ENCODE peak calls at places on chromosomes 1 and 21, in five cellular contexts. V is BJ, N is bronchial epithelial cell, B is HCT116, A is breast epithelium. H is an unnamed sample.

GRCh38 chr1:26538480-26539412 is 9.2 kb downstream of the RPS6KA1 start:
- DNase-seq in V (no peak), N (peak), B (peak), A (no peak), H (peak)

GRCh38 chr21:22476726-22477646 is 1478.8 kb downstream of the NCAM2 start:
- DNase-seq in V (no peak), N (no peak), B (no peak), A (no peak), H (peak)

GRCh38 chr1:62515055-62515454 is 78.2 kb downstream of the USP1 start:
- DNase-seq in V (no peak), N (peak), B (no peak), A (no peak), H (no peak)

GRCh38 chr1:24555591-24556413 is at the start of gene NCMAP:
- DNase-seq in V (no peak), N (no peak), B (peak), A (peak), H (peak)

GRCh38 chr1:83508485-83509151 is 490.3 kb downstream of the TTLL7 start:
- DNase-seq in V (peak), N (peak), B (no peak), A (no peak), H (no peak)

GRCh38 chr1:54464477-54465146 is 58.4 kb upstream of the SSBP3 start:
- DNase-seq in V (no peak), N (no peak), B (no peak), A (no peak), H (peak)

GRCh38 chr1:92882817-92883216 is 51.0 kb downstream of the RPL5 start:
- DNase-seq in V (no peak), N (peak), B (no peak), A (no peak), H (no peak)

GRCh38 chr1:93016171-93016570 is 54.9 kb upstream of the DIPK1A start:
- DNase-seq in V (no peak), N (peak), B (no peak), A (no peak), H (no peak)

GRCh38 chr1:86084998-86085397 is 71.6 kb downstream of the COL24A1 start:
- DNase-seq in V (no peak), N (no peak), B (no peak), A (no peak), H (no peak)

DNA sequence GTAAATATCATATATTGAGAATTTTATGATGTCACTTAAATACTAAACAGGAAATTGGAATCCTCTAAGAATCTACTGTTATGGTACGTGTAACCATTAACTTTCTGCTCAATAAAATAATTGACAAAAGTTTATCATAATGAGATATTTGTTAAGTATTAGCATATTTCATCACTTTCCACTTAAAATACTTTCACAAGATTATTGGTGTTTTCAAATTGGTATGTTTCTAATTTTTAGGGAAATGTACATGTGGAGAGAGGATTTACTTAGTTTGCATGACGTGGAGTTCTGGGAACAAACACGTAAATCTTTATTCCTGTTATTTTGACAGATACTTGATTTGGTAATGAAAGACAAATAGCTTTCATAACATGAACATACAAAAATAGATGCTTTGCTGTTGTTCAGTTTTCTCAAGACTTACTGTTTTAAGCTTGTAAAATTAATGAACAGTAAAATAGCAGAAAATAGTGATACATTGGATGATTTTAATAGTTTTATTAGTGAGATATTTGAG is 1.6 kb downstream of the SRSF11 start:
- DNase-seq in V (no peak), N (no peak), B (no peak), A (no peak), H (no peak)
- H3K4me3 ChIP-seq in V (peak), N (peak), B (peak), A (peak), H (peak)

GRCh38 chr1:119225831-119226230 is 85.4 kb upstream of the WARS2 start:
- DNase-seq in V (no peak), N (no peak), B (no peak), A (no peak), H (peak)
- TF ChIP-seq CTCF in V (no peak), N (peak), B (no peak), A (no peak), H (peak)

GRCh38 chr1:109927356-109927755 is 16.7 kb downstream of the CSF1 start:
- DNase-seq in V (no peak), N (no peak), B (no peak), A (no peak), H (peak)
- H3K4me3 ChIP-seq in V (no peak), N (no peak), B (no peak), A (no peak), H (no peak)

GRCh38 chr1:225342695-225343094 is 85.1 kb downstream of the LBR start:
- DNase-seq in V (no peak), N (no peak), B (no peak), A (no peak), H (no peak)

GRCh38 chr1:225341642-225342041 is 86.2 kb downstream of the LBR start:
- DNase-seq in V (no peak), N (no peak), B (no peak), A (no peak), H (no peak)

GRCh38 chr1:225347123-225347683 is 80.6 kb downstream of the LBR start:
- DNase-seq in V (no peak), N (no peak), B (no peak), A (no peak), H (no peak)

GRCh38 chr1:225348400-225348799 is 79.4 kb downstream of the LBR start:
- DNase-seq in V (no peak), N (no peak), B (no peak), A (no peak), H (no peak)

DNA sequence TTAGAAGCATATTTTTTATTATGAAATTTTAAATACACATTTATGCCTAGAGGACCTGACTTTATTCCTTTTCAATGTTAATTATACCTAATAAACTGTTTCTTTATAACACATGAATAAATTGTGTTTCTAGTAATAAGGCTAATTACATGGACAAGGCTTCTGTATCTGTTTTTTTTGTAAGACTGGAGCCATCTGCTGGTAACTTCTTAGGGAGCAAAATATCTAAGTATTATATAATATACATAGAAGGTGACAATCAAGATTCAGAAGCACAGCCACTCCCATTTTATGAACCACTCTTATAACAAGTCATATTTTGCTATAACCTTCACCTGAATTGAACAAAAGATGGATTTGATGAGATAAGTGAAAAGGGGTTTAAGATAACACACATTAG is 84.2 kb downstream of the LBR start:
- DNase-seq in V (no peak), N (peak), B (peak), A (no peak), H (no peak)
- TF ChIP-seq CTCF in V (peak), N (peak), B (peak), A (no peak), H (peak)

GRCh38 chr1:91024501-91025119 is 2.8 kb upstream of the ZNF644 start:
- DNase-seq in V (no peak), N (no peak), B (no peak), A (no peak), H (no peak)
- H3K4me3 ChIP-seq in V (no peak), N (no peak), B (no peak), A (no peak), H (no peak)

DNA sequence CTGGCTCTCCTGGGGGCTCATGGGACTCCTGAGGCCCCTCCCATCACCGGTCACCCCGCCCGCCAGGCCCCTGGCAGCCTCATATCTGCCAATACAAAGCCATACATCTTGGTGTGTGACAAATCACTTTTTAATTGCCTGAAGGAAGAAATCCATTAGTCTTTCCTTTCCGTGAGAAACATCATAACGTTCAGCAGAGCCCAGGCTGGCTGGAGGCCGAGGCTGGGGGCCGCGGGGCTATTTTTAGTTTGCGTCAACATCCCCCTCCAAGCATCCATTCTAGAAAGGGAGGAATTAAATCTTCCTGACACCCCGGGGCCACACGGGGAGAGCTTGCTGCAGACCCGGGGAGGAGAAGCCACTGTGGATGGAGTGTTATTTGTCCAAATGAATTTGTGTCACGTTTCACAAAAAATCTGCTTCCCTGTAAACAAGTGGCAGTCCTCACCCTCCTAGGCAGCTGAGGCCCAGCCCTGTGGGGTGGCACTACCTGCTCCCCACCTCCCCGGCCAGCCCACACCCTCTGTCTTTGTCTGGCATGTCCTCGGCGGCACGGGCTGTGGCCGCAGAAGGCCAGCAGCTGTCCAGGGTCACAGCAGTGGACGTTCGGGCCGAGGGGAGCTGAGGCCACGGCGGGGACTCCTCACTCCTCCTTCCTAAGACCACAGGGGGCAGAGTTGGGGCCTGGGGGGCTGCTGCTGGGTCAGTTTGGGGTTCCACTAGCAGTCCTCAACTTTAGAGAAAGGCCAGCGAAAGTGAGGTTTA is 236.9 kb upstream of the VAMP3 start:
- DNase-seq in V (peak), N (no peak), B (no peak), A (no peak), H (no peak)
- TF ChIP-seq CTCF in V (no peak), N (no peak), B (no peak), A (no peak), H (no peak)

H was measured in endodermal cell.